ENCODE peak calls at places on chromosomes 11 and 22, in nine cellular contexts. P is A549, F is stomach, H is IMR-90, B is right lobe of liver, J is HCT116, L is GM12891, D is transverse colon, S is GM12892. M is an unnamed sample.
A peak's percentile ranks its signal among the peaks of the same experiment; 100 is the strongest.

GRCh38 chr11:57358991-57359390 is 20.8 kb downstream of the P2RX3 start:
- DNase-seq in B (peak; percentile 27), S (no peak), H (no peak), P (no peak), F (no peak), D (no peak), J (no peak), L (no peak), M (no peak)

GRCh38 chr11:115409691-115410220 is 94.5 kb downstream of the CADM1 start:
- DNase-seq in J (no peak), H (peak; percentile 48), P (no peak), S (no peak), F (no peak), B (no peak), D (no peak), L (no peak), M (no peak)

GRCh38 chr11:125061237-125061636 is 1.9 kb upstream of the SLC37A2 start:
- DNase-seq in F (no peak), L (no peak), J (no peak), B (no peak), P (no peak), H (no peak), S (no peak), D (no peak), M (no peak)

GRCh38 chr22:41021655-41022454 is 70.5 kb upstream of the EP300 start:
- DNase-seq in B (peak; percentile 75), F (peak; percentile 69), D (peak; percentile 81), L (peak; percentile 54), J (peak; percentile 41), H (peak; percentile 16), P (peak; percentile 41), S (peak; percentile 55), M (peak; percentile 65)

GRCh38 chr11:5004429-5005274 is 10.0 kb downstream of the OR51L1 start:
- DNase-seq in L (no peak), H (peak; percentile 61), D (peak; percentile 46), B (no peak), P (peak; percentile 5), S (no peak), J (peak; percentile 36), F (peak; percentile 72), M (peak; percentile 45)

GRCh38 chr22:42768385-42769035 is 47.8 kb upstream of the A4GALT start:
- DNase-seq in D (no peak), S (no peak), F (no peak), H (no peak), L (no peak), P (no peak), J (no peak), B (no peak), M (no peak)

GRCh38 chr22:49960967-49961600 is 512 bp downstream of the PIM3 start:
- DNase-seq in J (no peak), D (peak; percentile 55), F (peak; percentile 44), S (no peak), L (no peak), B (peak; percentile 73), P (no peak), H (no peak), M (peak; percentile 85)

GRCh38 chr11:63564785-63565350 is 1.7 kb upstream of the PLAAT2 start:
- DNase-seq in D (peak; percentile 82), F (peak; percentile 73), J (no peak), S (no peak), L (no peak), P (no peak), H (no peak), B (no peak), M (no peak)

GRCh38 chr11:85133636-85134035 is 493.5 kb downstream of the DLG2 start:
- DNase-seq in P (no peak), F (no peak), J (no peak), L (no peak), B (no peak), D (no peak), H (no peak), S (no peak), M (no peak)

GRCh38 chr11:5204787-5205186 is 4.3 kb upstream of the OR51V1 start:
- DNase-seq in P (peak; percentile 64), D (no peak), L (no peak), J (peak; percentile 68), B (no peak), S (no peak), H (peak; percentile 90), F (no peak), M (peak; percentile 90)

GRCh38 chr11:126297004-126297403 is 6.9 kb upstream of the DCPS start:
- DNase-seq in B (no peak), F (no peak), H (no peak), D (no peak), P (no peak), L (no peak), S (no peak), J (no peak), M (no peak)

GRCh38 chr11:64224891-64225607 is 937 bp downstream of the TRPT1 start:
- DNase-seq in P (no peak), H (no peak), J (no peak), D (no peak), B (peak; percentile 54), S (no peak), F (no peak), L (peak; percentile 30), M (no peak)

GRCh38 chr11:95358516-95359322 is 127.7 kb upstream of the SESN3 start:
- DNase-seq in B (no peak), L (no peak), H (no peak), S (no peak), D (no peak), J (no peak), P (no peak), F (no peak), M (no peak)

GRCh38 chr11:8838248-8838647 is 72.7 kb upstream of the AKIP1 start:
- DNase-seq in L (no peak), D (no peak), B (no peak), P (no peak), S (no peak), H (peak; percentile 94), J (no peak), F (no peak), M (no peak)

GRCh38 chr11:122036022-122036421 is 80.0 kb downstream of the BLID start:
- DNase-seq in D (no peak), L (no peak), B (no peak), F (no peak), J (no peak), H (peak; percentile 90), P (no peak), S (no peak), M (no peak)

GRCh38 chr11:36431429-36432092 is 78.5 kb downstream of the TRAF6 start:
- DNase-seq in J (peak; percentile 84), S (no peak), L (no peak), D (peak; percentile 57), B (no peak), F (peak; percentile 27), P (peak; percentile 95), H (peak; percentile 98), M (no peak)

GRCh38 chr11:7826316-7826715 is 29.6 kb upstream of the OR5P2 start:
- DNase-seq in D (no peak), J (no peak), L (no peak), S (no peak), B (no peak), H (no peak), P (no peak), F (no peak), M (no peak)

GRCh38 chr11:11826260-11826659 is 15.5 kb upstream of the USP47 start:
- DNase-seq in J (no peak), B (no peak), D (no peak), P (no peak), S (no peak), L (no peak), F (no peak), H (no peak), M (no peak)

GRCh38 chr11:13009921-13010736 is 1.0 kb downstream of the RASSF10 start:
- DNase-seq in J (no peak), D (no peak), B (peak; percentile 89), H (peak; percentile 7), F (peak; percentile 54), S (no peak), L (peak; percentile 7), P (peak; percentile 32), M (no peak)

GRCh38 chr11:58285483-58286040 is 17.5 kb upstream of the OR10W1 start:
- DNase-seq in H (no peak), J (no peak), P (no peak), F (no peak), S (no peak), B (no peak), L (no peak), D (no peak), M (no peak)

DNA sequence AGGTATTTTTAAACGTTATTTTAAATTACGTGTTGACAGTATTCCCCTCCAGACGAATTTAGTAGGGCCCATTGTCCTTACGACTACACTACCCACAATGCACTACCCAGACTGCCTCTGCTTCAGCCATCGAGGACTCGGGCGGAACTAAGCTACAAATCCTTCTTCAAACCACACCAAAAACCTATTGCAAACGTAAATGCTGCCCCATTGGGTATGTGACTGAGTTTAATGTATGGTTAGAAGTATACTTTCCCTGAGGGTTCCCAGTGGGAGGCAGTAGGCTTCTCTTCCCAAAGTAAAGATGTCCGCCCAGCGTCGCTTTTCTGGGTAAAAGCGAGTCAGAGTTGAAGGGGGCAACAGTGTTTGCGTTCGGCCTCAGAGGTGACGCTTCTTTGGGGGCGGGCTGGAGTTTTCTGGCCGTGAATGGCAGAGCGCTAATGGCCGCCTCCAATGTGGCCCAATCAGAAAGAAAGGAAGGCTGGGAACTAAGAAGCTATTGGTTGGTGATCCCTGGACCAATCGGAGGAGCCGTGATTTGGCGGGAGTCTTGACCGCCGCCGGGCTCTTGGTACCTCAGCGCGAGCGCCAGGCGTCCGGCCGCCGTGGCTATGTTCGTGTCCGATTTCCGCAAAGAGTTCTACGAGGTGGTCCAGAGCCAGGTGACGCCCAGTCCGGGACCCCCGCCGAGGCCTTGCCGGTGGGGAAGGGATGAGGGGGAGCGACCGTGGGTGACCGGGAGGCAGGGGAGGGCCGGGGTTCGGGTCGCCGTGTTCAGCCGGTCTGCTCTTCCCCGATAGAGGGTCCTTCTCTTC is at the start of gene CDC45:
- DNase-seq in S (peak; percentile 89), P (peak; percentile 89), B (peak; percentile 98), L (peak; percentile 95), J (peak; percentile 96), F (peak; percentile 95), H (peak; percentile 98), D (peak; percentile 97), M (peak; percentile 98)
- TF ChIP-seq POLR2A in S (peak; percentile 66), P (no peak), B (no peak), L (no peak), J (no peak), F (no peak), H (peak; percentile 39), D (no peak), M (peak; percentile 67)

GRCh38 chr11:10387209-10388083 is 67.6 kb upstream of the AMPD3 start:
- DNase-seq in P (no peak), D (peak; percentile 46), F (no peak), S (no peak), J (no peak), B (no peak), H (peak; percentile 92), L (no peak), M (no peak)
- TF ChIP-seq POLR2A in P (no peak), D (no peak), F (no peak), S (no peak), J (no peak), B (no peak), H (no peak), L (no peak), M (no peak)

GRCh38 chr11:74988541-74989268 is at the start of gene NEU3:
- DNase-seq in F (peak; percentile 84), J (peak; percentile 69), P (peak; percentile 79), B (peak; percentile 91), L (peak; percentile 77), S (peak; percentile 78), H (peak; percentile 69), D (peak; percentile 88), M (peak; percentile 87)
- TF ChIP-seq POLR2A in F (no peak), J (peak; percentile 62), P (peak; percentile 67), B (peak; percentile 65), L (peak; percentile 81), S (peak; percentile 91), H (peak; percentile 75), D (peak; percentile 51), M (peak; percentile 63)

GRCh38 chr11:1022411-1022810 is 14.1 kb downstream of the MUC6 start:
- DNase-seq in H (no peak), J (no peak), B (no peak), P (no peak), F (no peak), S (no peak), D (no peak), L (no peak), M (no peak)
- TF ChIP-seq POLR2A in H (no peak), J (no peak), B (no peak), P (no peak), F (no peak), S (no peak), D (no peak), L (no peak), M (no peak)